ENCODE peak calls at places on chromosome 9, in six cellular contexts. M is sigmoid colon, F is trophoblast cell, O is transverse colon, H is endothelial cell of umbilical vein, B is heart left ventricle. T is an unnamed sample. For H3K4me1, the result is how much of the 10 kb centered on the place peaks cover.

GRCh38 chr9:82410306-82410705 is 421.7 kb downstream of the SPATA31D1 start:
- DNase-seq in M (no peak), F (peak), O (no peak), H (no peak), B (no peak), T (no peak)

GRCh38 chr9:109349431-109349846 is 28.6 kb upstream of the EPB41L4B start:
- DNase-seq in M (no peak), F (no peak), O (no peak), H (no peak), B (no peak), T (no peak)

GRCh38 chr9:19379697-19380046 is 364 bp downstream of the RPS6 start:
- DNase-seq in M (no peak), F (no peak), O (peak), H (peak), B (no peak), T (no peak)

GRCh38 chr9:8486095-8486494 is 686.5 kb upstream of the DMAC1 start:
- DNase-seq in M (no peak), F (peak), O (peak), H (peak), B (peak), T (no peak)

GRCh38 chr9:127794001-127794791 is 8.4 kb downstream of the CDK9 start:
- DNase-seq in M (no peak), F (no peak), O (no peak), H (no peak), B (no peak), T (no peak)

GRCh38 chr9:9924369-9924768 is 688.4 kb downstream of the PTPRD start:
- DNase-seq in M (no peak), F (no peak), O (no peak), H (no peak), B (no peak), T (no peak)

GRCh38 chr9:13076616-13077015 is 202.9 kb downstream of the MPDZ start:
- DNase-seq in M (no peak), F (no peak), O (no peak), H (no peak), B (no peak), T (no peak)

GRCh38 chr9:16752615-16753014 is 117.9 kb downstream of the BNC2 start:
- DNase-seq in M (no peak), F (no peak), O (no peak), H (no peak), B (no peak), T (no peak)

GRCh38 chr9:130626249-130626982 is 38.0 kb upstream of the PRDM12 start:
- DNase-seq in M (no peak), F (no peak), O (no peak), H (no peak), B (peak), T (no peak)

GRCh38 chr9:4939118-4939561 is 45.9 kb upstream of the JAK2 start:
- DNase-seq in M (no peak), F (no peak), O (no peak), H (peak), B (no peak), T (no peak)

GRCh38 chr9:16976427-16976826 is 106.0 kb upstream of the BNC2 start:
- DNase-seq in M (no peak), F (no peak), O (no peak), H (no peak), B (no peak), T (no peak)

DNA sequence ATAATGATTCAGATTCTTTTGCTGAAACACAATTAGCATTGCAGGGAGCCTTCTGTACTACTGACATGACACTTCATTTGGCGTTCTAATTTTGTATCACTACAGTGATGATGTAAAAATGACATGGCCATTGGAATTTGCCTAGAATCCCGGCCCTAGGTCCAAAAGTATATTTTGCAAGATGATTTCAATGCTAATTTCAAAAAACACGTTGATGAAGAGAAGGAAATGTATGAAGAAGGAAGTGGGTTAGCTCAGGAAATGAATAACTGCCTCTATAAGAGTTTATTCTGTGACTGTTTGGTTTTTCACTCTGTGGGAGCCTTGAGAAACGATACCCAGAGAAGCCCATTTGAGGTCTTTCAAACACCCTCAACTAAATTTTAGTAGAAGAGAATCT is 59.3 kb downstream of the OSTF1 start:
- DNase-seq in M (no peak), F (no peak), O (no peak), H (peak), B (no peak), T (no peak)
- H3K4me1 ChIP-seq in M (under half), F (under half), O (under half), H (under half), B (under half), T (under half)

GRCh38 chr9:33162721-33163311 is 4.3 kb downstream of the B4GALT1 start:
- DNase-seq in M (peak), F (peak), O (peak), H (no peak), B (no peak), T (peak)

GRCh38 chr9:33165263-33166151 is 1.6 kb downstream of the B4GALT1 start:
- DNase-seq in M (peak), F (peak), O (peak), H (peak), B (no peak), T (peak)

GRCh38 chr9:33161589-33162132 is 5.5 kb downstream of the B4GALT1 start:
- DNase-seq in M (no peak), F (peak), O (peak), H (no peak), B (no peak), T (peak)

GRCh38 chr9:33164138-33164809 is 2.9 kb downstream of the B4GALT1 start:
- DNase-seq in M (no peak), F (no peak), O (peak), H (no peak), B (no peak), T (peak)

DNA sequence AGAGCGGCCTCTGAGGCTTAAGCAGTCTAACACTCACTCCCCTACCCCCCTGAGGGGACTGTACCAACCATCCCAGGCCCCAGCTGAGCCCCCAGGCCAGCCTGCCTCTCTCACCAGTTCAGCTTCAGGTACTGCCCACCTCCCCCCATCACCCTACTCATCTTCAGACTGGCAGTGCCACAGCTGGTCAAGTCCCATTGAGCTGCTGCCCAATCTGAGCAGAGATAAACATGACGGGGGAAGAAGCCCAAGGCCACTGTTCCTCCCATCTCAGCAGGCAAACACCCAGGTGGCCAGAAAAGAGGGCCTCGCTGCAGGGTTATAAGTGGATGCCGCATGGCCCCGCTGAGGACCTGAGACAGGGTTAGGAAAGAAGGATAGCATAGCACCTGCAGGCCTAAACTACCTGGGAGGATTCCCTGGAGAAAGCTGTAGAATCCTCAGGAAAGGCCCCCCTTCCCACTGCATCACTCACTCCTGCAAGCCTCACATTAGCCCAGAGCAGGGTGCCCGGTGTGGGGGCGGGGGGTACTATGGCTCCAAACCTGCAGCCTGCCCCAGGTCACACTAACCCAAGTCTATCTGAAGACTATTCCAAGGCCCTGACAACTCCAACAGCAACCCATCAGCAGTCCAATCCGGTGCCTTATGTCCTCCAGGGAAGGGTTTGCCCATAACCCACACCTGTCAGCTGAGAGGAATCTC is 3.6 kb downstream of the B4GALT1 start:
- DNase-seq in M (no peak), F (no peak), O (no peak), H (no peak), B (no peak), T (peak)
- H3K4me1 ChIP-seq in M (half or more), F (under half), O (half or more), H (half or more), B (half or more), T (under half)

GRCh38 chr9:125444956-125445506 is 183.4 kb downstream of the GAPVD1 start:
- DNase-seq in M (no peak), F (no peak), O (no peak), H (no peak), B (no peak), T (no peak)
- H3K4me1 ChIP-seq in M (under half), F (under half), O (under half), H (under half), B (under half), T (under half)

GRCh38 chr9:113626735-113627495 is 163.4 kb downstream of the RGS3 start:
- DNase-seq in M (peak), F (no peak), O (no peak), H (no peak), B (peak), T (no peak)

GRCh38 chr9:113624721-113625120 is 161.2 kb downstream of the RGS3 start:
- DNase-seq in M (peak), F (no peak), O (no peak), H (no peak), B (peak), T (no peak)

GRCh38 chr9:113623851-113624485 is 160.4 kb downstream of the RGS3 start:
- DNase-seq in M (no peak), F (no peak), O (no peak), H (no peak), B (no peak), T (no peak)

GRCh38 chr9:113622600-113623400 is 159.3 kb downstream of the RGS3 start:
- DNase-seq in M (peak), F (no peak), O (no peak), H (peak), B (no peak), T (peak)

DNA sequence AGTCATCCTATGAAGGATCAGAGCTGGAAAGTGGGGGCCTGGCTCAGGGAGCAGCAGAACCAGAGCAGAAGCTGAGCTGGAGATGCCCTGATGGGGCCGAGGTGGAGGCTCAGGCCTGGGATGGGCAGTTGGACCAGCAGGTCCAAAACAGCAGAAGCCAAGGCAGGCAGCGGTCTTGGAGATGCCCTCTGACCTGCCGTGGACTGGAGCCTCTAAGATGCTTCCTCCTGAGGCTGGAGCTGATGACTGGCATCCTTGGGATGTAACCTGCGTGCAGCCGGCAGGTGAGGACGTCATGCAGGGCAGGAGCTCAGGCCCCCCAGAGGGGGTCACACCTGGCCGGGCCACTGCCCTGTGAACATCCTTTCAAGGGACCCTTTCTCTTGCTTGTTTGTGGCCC is 161.9 kb downstream of the RGS3 start:
- DNase-seq in M (peak), F (no peak), O (no peak), H (no peak), B (no peak), T (no peak)
- H3K4me1 ChIP-seq in M (under half), F (under half), O (under half), H (under half), B (half or more), T (half or more)

GRCh38 chr9:93098236-93098946 is 2.4 kb downstream of the CARD19 start:
- DNase-seq in M (peak), F (peak), O (peak), H (peak), B (peak), T (peak)

GRCh38 chr9:93094294-93095204 is 1.5 kb upstream of the CARD19 start:
- DNase-seq in M (peak), F (no peak), O (peak), H (peak), B (peak), T (peak)

GRCh38 chr9:93096811-93097382 is 880 bp downstream of the CARD19 start:
- DNase-seq in M (peak), F (no peak), O (no peak), H (no peak), B (no peak), T (no peak)

GRCh38 chr9:93095205-93096130 is 549 bp upstream of the CARD19 start:
- DNase-seq in M (peak), F (peak), O (peak), H (peak), B (peak), T (peak)

DNA sequence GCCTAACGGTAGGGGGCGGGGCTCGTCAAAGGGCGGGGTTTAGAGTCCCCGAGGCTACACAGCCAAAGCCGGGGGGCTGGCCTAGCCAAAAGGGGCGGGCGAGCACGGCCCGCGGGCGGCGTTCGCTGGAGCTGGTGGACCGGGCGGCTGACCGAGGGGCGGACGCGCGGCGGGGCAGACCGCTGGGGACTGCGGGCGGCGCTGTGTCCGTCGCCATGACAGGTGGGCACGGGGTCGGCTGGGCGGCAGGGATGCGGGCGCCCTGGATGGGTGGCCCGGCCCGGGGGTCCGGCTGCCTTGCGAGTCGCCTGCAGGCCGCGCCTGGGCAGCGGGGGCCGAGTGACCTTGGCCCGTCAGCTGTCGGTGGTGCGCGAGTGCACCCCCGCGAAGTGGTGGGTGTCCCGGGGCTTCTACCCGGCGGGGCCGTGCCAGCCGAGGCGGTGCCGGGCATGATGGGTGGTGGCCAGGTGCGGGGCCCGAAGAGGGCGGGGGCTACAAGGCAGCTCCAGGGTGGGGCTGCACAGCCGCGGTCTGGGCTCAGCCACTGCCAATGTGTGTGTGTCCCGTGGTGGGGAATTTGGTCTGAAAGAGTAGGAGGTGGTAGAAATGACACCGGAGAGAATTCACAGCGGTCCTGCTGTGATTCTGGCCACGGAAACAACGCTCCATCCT is at the start of gene CARD19:
- DNase-seq in M (peak), F (peak), O (peak), H (no peak), B (peak), T (peak)
- H3K4me1 ChIP-seq in M (under half), F (under half), O (under half), H (under half), B (half or more), T (under half)

DNA sequence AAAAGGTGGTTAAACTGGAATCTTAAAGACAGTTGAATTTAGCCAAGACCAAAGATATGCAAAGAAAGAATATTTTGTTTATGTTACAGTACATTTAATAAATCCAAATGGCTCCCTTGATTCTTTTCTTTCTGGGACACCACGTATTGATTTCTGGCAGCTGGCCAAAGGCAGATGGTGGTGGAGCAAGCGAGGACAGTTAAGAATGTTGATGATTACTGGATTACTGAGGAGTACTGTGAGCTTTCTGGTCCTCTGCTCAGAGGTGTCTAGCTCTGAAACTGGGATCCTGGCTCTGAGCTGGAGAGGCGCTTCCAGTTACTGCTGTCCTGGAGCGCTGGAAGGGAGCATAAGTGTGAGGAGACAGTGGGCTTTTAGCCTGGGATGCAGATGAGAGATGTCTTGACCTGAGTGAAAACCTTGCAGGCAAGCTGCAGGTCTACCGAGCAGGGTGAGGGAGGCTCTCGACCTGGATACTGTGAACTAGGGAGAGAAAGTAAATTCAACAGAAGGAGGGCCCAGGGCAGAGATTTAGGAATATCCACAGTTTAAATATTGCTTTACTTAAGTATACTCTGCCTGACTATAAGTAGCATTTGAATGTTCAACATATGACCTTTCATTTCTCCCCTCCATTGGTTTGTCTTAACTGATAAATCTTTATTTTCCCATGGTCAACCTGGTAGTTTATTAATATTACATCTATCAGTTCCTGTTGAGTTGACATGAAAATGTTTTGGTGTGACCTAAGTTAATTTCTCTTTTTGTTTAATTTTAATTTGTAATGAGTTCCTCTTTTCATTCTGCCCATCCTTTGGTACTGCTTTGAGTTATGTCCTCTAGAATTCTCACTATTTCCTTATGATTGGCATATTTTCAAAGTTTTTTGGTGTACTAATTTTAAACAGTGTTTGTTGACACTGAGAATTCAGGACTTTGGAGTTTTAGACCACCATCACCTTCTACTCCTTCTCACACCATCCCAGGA is 3.7 kb downstream of the SYK start:
- DNase-seq in M (no peak), F (no peak), O (no peak), H (no peak), B (no peak), T (no peak)
- H3K4me1 ChIP-seq in M (under half), F (under half), O (under half), H (under half), B (under half), T (under half)

GRCh38 chr9:34996181-34996904 is 6.8 kb downstream of the DNAJB5 start:
- DNase-seq in M (no peak), F (no peak), O (no peak), H (no peak), B (no peak), T (peak)

GRCh38 chr9:34999576-34999975 is 10.0 kb downstream of the DNAJB5 start:
- DNase-seq in M (no peak), F (no peak), O (no peak), H (no peak), B (no peak), T (peak)

GRCh38 chr9:34997375-34997774 is 7.8 kb downstream of the DNAJB5 start:
- DNase-seq in M (no peak), F (no peak), O (no peak), H (no peak), B (no peak), T (no peak)

GRCh38 chr9:34996905-34997279 is 7.3 kb downstream of the DNAJB5 start:
- DNase-seq in M (no peak), F (no peak), O (no peak), H (no peak), B (no peak), T (peak)

DNA sequence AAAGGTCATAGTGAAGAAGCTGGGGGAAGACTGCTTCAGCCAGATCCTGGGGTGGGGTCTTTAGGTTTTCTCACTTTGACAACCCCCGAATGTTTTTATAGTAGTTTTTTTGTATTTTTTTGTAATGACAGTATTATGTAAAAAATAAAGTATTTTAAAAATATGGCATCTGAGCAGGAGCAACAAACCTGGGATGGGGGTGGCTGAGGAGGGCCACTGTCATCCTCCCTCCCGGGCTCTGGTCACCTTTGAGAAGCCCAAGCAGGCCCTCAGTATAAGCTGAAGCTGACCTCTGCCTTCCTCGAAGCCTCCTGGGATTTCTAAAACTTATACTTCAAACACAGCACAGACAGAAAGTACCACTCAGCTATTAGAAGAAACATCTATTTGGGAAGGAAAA is 8.7 kb downstream of the DNAJB5 start:
- DNase-seq in M (no peak), F (no peak), O (no peak), H (no peak), B (no peak), T (peak)
- H3K4me1 ChIP-seq in M (under half), F (under half), O (under half), H (under half), B (under half), T (under half)

GRCh38 chr9:93097496-93098205 is 1.6 kb downstream of the CARD19 start:
- DNase-seq in M (peak), F (no peak), O (peak), H (peak), B (peak), T (no peak)
- H3K4me1 ChIP-seq in M (under half), F (under half), O (under half), H (under half), B (half or more), T (under half)